ENCODE peak calls at places on chromosomes 11 and 22, in five cellular contexts. B is lower leg skin, G is left ventricle myocardium inferior, D is PC-9, W is prostate gland. R is an unnamed sample.

GRCh38 chr11:26473216-26474194 is 98.6 kb downstream of the MUC15 start:
- DNase-seq in B (no peak), G (no peak), D (no peak), W (no peak), R (no peak)

GRCh38 chr11:99693941-99694492 is 673.3 kb downstream of the CNTN5 start:
- DNase-seq in B (no peak), G (no peak), D (peak), W (no peak), R (peak)

GRCh38 chr22:27216444-27216843 is 559.1 kb downstream of the MIAT start:
- DNase-seq in B (peak), G (no peak), D (no peak), W (no peak), R (no peak)

GRCh38 chr11:19789840-19790710 is 77.4 kb downstream of the NAV2 start:
- DNase-seq in B (no peak), G (no peak), D (no peak), W (no peak), R (no peak)

GRCh38 chr11:55895216-55895615 is 12.1 kb downstream of the TRIM51 start:
- DNase-seq in B (no peak), G (no peak), D (no peak), W (no peak), R (no peak)

GRCh38 chr22:49995413-49996191 is 17.0 kb downstream of the IL17REL start:
- DNase-seq in B (peak), G (no peak), D (no peak), W (no peak), R (no peak)

GRCh38 chr11:12376259-12376971 is 956 bp upstream of the PARVA start:
- DNase-seq in B (peak), G (peak), D (no peak), W (no peak), R (peak)

GRCh38 chr11:126282361-126282741 is 542 bp upstream of the TIRAP start:
- DNase-seq in B (no peak), G (peak), D (peak), W (peak), R (peak)

GRCh38 chr11:15161746-15162145 is 47.0 kb downstream of the INSC start:
- DNase-seq in B (no peak), G (no peak), D (no peak), W (no peak), R (no peak)

GRCh38 chr11:72580648-72580950 is 93.6 kb downstream of the PDE2A start:
- DNase-seq in B (no peak), G (no peak), D (no peak), W (no peak), R (no peak)

DNA sequence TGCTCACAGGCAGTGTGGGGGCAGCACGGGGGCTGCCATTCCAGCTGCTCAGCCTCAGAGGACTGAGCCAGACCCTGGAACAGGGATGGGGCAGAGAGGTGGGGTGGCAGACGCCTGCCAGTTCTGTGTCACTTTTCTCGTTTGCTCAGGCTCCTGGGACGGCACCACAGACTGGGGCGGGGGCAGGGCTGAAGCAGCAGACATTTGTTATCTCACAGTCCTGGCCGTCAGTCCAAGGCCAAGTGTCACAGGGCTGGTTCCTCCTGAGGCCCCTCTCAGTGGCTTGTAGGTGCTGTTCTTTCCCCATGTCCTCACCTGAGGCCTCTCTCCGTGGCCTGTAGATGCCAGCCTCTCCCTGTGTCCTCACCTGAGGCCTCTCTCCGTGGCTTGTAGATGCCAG is 24.7 kb downstream of the TPCN2 start:
- DNase-seq in B (no peak), G (no peak), D (no peak), W (no peak), R (no peak)
- H3K4me3 ChIP-seq in B (no peak), G (no peak), D (no peak), W (no peak), R (no peak)

GRCh38 chr11:121652982-121653381 is 200.2 kb upstream of the SORL1-AS1 start:
- DNase-seq in B (no peak), G (no peak), D (no peak), W (no peak), R (peak)
- TF ChIP-seq CTCF in B (no peak), G (peak), D (no peak), W (peak), R (peak)

DNA sequence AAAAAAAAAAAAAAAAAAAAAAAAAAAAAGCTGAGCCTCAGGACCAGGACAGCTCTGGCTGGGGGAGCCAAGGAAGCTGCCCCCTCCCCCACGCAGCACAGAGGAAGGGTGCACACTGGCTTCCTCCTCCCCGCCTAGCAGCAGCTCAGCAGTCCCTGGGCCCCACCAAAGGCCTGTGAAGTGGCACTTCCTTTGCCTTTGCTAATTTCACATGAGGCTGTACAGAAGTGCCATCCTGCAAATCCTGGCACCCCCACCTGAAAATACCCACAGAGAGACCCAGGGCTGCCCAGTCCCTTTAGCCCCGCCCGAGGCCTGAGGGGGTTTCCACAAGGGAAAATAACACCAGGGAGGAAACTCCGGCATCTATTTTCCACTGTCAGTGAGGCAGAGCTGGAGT is 3.9 kb downstream of the RHOG start:
- DNase-seq in B (peak), G (peak), D (no peak), W (no peak), R (no peak)
- H3K4me3 ChIP-seq in B (no peak), G (peak), D (no peak), W (no peak), R (no peak)

GRCh38 chr11:119111361-119111925 is 4.3 kb downstream of the C2CD2L start:
- DNase-seq in B (no peak), G (no peak), D (no peak), W (no peak), R (no peak)
- TF ChIP-seq CTCF in B (no peak), G (no peak), D (no peak), W (no peak), R (no peak)

GRCh38 chr11:62336949-62337681 is at the start of gene ASRGL1:
- DNase-seq in B (peak), G (peak), D (peak), W (peak), R (peak)

GRCh38 chr11:62337682-62338181 is 484 bp downstream of the ASRGL1 start:
- DNase-seq in B (no peak), G (peak), D (peak), W (peak), R (no peak)

GRCh38 chr11:62340269-62340901 is 3.1 kb downstream of the ASRGL1 start:
- DNase-seq in B (no peak), G (peak), D (peak), W (peak), R (peak)

GRCh38 chr11:62333768-62334167 is 3.5 kb upstream of the ASRGL1 start:
- DNase-seq in B (no peak), G (no peak), D (no peak), W (no peak), R (no peak)

GRCh38 chr11:62338218-62338617 is 970 bp downstream of the ASRGL1 start:
- DNase-seq in B (no peak), G (no peak), D (no peak), W (no peak), R (no peak)
- H3K4me3 ChIP-seq in B (no peak), G (peak), D (peak), W (peak), R (peak)

GRCh38 chr11:66314186-66314501 is 2.7 kb downstream of the CD248 start:
- DNase-seq in B (no peak), G (no peak), D (no peak), W (no peak), R (no peak)

GRCh38 chr11:66311965-66312548 is 4.8 kb downstream of the CD248 start:
- DNase-seq in B (peak), G (peak), D (peak), W (peak), R (peak)

GRCh38 chr11:66312549-66313320 is 4.1 kb downstream of the CD248 start:
- DNase-seq in B (peak), G (peak), D (peak), W (peak), R (peak)

GRCh38 chr11:66314561-66315497 is 2.0 kb downstream of the CD248 start:
- DNase-seq in B (peak), G (no peak), D (no peak), W (no peak), R (no peak)

GRCh38 chr11:66313321-66314185 is 3.3 kb downstream of the CD248 start:
- DNase-seq in B (peak), G (peak), D (no peak), W (no peak), R (peak)
- TF ChIP-seq CTCF in B (no peak), G (peak), D (no peak), W (no peak), R (peak)

DNA sequence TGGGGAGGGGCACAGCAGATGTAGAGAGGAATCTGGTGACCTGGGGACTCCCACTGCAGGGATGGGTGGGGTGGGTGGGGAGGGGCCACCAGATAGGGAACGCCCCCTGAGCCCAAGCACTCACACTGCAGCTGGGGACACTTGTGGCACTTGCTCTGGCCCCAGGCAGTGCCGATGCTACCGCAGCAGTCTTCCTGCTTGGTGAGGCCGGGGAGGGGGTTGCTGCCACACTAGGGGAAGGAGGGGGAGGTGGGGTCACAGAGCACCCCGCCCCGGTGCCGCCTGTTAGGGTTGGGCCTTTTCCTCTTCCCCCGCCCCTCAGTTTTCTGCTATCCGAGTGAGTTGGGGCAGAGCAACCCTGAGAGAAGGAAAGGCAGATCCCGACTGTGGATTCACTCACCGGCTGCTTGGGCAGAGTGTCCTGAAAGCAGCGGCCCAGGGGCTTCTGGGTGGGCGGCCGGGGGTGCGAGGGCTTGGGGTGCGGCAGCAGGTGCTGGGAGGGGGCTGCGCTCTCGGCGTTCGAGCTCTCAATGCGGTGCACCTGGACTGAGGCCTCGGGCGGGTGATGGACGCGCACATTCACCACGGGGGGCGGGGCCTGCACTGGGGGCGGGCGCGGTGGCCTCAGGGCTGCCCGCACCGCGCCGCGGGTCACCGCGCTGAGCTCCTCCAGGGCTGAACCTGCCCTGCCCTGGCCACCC is 4.7 kb downstream of the LTBP3 start:
- DNase-seq in B (peak), G (no peak), D (peak), W (no peak), R (no peak)
- H3K4me3 ChIP-seq in B (no peak), G (no peak), D (peak), W (no peak), R (no peak)

DNA sequence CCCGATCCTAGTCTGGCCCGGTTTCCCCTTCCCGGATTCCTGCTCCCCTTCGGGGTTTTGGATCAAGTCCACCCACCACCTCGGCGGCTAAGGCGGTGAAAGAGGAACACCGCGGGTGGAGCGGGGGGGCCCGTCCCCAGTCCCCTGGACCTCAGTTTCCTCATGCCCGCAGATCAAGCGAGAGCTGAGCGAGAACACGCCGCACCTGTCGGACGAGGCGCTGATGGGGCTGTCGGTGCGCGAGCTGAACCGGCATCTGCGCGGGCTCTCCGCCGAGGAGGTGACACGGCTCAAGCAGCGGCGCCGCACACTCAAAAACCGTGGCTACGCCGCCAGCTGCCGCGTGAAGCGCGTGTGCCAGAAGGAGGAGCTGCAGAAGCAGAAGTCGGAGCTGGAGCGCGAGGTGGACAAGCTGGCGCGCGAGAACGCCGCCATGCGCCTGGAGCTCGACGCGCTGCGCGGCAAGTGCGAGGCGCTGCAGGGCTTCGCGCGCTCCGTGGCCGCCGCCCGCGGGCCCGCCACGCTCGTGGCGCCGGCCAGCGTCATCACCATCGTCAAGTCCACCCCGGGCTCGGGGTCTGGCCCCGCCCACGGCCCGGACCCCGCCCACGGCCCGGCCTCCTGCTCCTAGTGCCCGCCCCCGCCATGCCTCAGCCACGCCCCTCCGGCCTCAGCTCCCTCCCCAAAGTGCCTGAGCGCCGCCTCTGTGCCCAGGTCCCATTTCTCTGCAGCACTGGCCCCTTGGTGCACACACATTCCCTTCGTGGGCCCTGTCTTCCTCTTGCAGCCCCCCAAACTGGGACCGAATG is 12.7 kb downstream of the MAFF start:
- DNase-seq in B (peak), G (peak), D (no peak), W (peak), R (peak)
- TF ChIP-seq CTCF in B (no peak), G (peak), D (no peak), W (peak), R (peak)

GRCh38 chr11:17914957-17915356 is 97.9 kb downstream of the SERGEF start:
- DNase-seq in B (no peak), G (no peak), D (no peak), W (no peak), R (no peak)
- H3K4me3 ChIP-seq in B (no peak), G (no peak), D (no peak), W (no peak), R (no peak)

GRCh38 chr11:79439893-79440450 is 858 bp downstream of the TENM4 start:
- DNase-seq in B (peak), G (peak), D (no peak), W (no peak), R (peak)

GRCh38 chr11:79441159-79441875 is 487 bp upstream of the TENM4 start:
- DNase-seq in B (no peak), G (no peak), D (no peak), W (no peak), R (no peak)

GRCh38 chr11:79439430-79439892 is 1.4 kb downstream of the TENM4 start:
- DNase-seq in B (peak), G (no peak), D (no peak), W (no peak), R (peak)

GRCh38 chr11:79438631-79439429 is 2.0 kb downstream of the TENM4 start:
- DNase-seq in B (peak), G (peak), D (no peak), W (no peak), R (peak)

DNA sequence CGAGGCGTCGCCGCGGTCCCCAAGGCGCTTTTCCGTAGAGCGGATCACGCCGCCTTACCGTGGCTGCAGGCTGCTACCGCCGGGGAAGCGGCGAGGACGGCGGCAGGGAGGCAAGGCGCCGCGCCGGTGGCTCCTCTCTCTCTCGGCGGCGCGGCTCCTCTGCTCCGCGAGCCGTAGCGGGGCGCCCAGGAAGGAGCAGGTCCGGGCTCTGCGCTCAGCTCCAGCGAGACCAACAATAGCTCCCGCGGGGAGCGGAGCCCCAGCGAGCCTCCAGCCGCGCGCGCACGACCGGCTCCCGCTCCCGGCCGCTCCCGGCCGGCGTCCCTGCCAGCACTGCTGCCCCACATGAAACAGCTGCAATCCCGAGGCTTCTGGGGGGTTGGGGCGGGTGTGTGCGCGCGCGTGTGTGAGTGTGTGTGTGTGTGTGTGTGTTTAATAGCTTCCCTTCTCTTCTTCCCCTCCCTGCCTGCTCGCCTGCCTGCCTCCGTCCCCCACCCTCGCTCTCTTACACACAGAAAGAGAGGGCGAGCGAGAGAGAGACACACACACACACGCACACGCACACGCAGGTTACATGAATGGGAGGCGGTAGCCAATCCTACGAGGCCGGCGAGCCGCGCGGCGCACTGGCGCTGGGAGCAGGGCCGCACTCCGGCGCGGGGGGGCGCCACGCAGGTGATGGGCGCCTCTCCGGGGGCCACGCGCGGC is at the start of gene TENM4:
- DNase-seq in B (peak), G (peak), D (no peak), W (peak), R (peak)
- TF ChIP-seq CTCF in B (no peak), G (peak), D (no peak), W (no peak), R (no peak)

R was measured in choroid plexus epithelial cell.